ENCODE peak calls at places on chromosomes 13 and 19, in eight cellular contexts. One of them, this sample, is unnamed.

GRCh38 chr13:105202384-105202783 is 1333.1 kb downstream of the EFNB2 start:
- DNase-seq in bronchial epithelial cell: peak; percentile 40
- DNase-seq in nephron progenitor cell: peak; percentile 4
- DNase-seq in gastrocnemius medialis: no peak
- DNase-seq in fibroblast of the aortic adventitia: peak; percentile 4
- DNase-seq in fibroblast of lung: peak; percentile 66
- DNase-seq in left lung: no peak
- DNase-seq in PC-3: peak; percentile 43
- DNase-seq in this sample: peak; percentile 34

GRCh38 chr19:21398851-21399250 is 1.9 kb downstream of the ZNF493 start:
- DNase-seq in bronchial epithelial cell: peak; percentile 5
- DNase-seq in nephron progenitor cell: no peak
- DNase-seq in gastrocnemius medialis: no peak
- DNase-seq in fibroblast of the aortic adventitia: peak; percentile 12
- DNase-seq in fibroblast of lung: peak; percentile 15
- DNase-seq in left lung: no peak
- DNase-seq in PC-3: no peak
- DNase-seq in this sample: no peak

GRCh38 chr19:43316591-43317319 is 36.7 kb upstream of the CD177 start:
- DNase-seq in bronchial epithelial cell: peak; percentile 28
- DNase-seq in nephron progenitor cell: peak; percentile 40
- DNase-seq in gastrocnemius medialis: no peak
- DNase-seq in fibroblast of the aortic adventitia: peak; percentile 53
- DNase-seq in fibroblast of lung: peak; percentile 25
- DNase-seq in left lung: no peak
- DNase-seq in PC-3: peak; percentile 87
- DNase-seq in this sample: peak; percentile 75

GRCh38 chr13:66837246-66837645 is 392.9 kb downstream of the PCDH9 start:
- DNase-seq in bronchial epithelial cell: no peak
- DNase-seq in nephron progenitor cell: no peak
- DNase-seq in gastrocnemius medialis: no peak
- DNase-seq in fibroblast of the aortic adventitia: no peak
- DNase-seq in fibroblast of lung: no peak
- DNase-seq in left lung: peak; percentile 48
- DNase-seq in PC-3: no peak
- DNase-seq in this sample: no peak

GRCh38 chr13:31824705-31825512 is 85.6 kb downstream of the RXFP2 start:
- DNase-seq in bronchial epithelial cell: peak; percentile 3
- DNase-seq in nephron progenitor cell: no peak
- DNase-seq in gastrocnemius medialis: no peak
- DNase-seq in fibroblast of the aortic adventitia: peak; percentile 41
- DNase-seq in fibroblast of lung: peak; percentile 59
- DNase-seq in left lung: no peak
- DNase-seq in PC-3: peak; percentile 19
- DNase-seq in this sample: peak; percentile 24

GRCh38 chr19:51389143-51389542 is 1.2 kb downstream of the C19orf84 start:
- DNase-seq in bronchial epithelial cell: no peak
- DNase-seq in nephron progenitor cell: no peak
- DNase-seq in gastrocnemius medialis: no peak
- DNase-seq in fibroblast of the aortic adventitia: no peak
- DNase-seq in fibroblast of lung: no peak
- DNase-seq in left lung: no peak
- DNase-seq in PC-3: no peak
- DNase-seq in this sample: no peak

GRCh38 chr13:79775830-79776229 is 294.9 kb downstream of the NDFIP2 start:
- DNase-seq in bronchial epithelial cell: peak; percentile 65
- DNase-seq in nephron progenitor cell: no peak
- DNase-seq in gastrocnemius medialis: no peak
- DNase-seq in fibroblast of the aortic adventitia: peak; percentile 90
- DNase-seq in fibroblast of lung: peak; percentile 83
- DNase-seq in left lung: no peak
- DNase-seq in PC-3: peak; percentile 73
- DNase-seq in this sample: peak; percentile 58

GRCh38 chr13:44763604-44764311 is 187.6 kb upstream of the TSC22D1 start:
- DNase-seq in bronchial epithelial cell: no peak
- DNase-seq in nephron progenitor cell: no peak
- DNase-seq in gastrocnemius medialis: no peak
- DNase-seq in fibroblast of the aortic adventitia: peak; percentile 13
- DNase-seq in fibroblast of lung: peak; percentile 46
- DNase-seq in left lung: no peak
- DNase-seq in PC-3: no peak
- DNase-seq in this sample: peak; percentile 40

GRCh38 chr13:75359266-75359665 is 122.7 kb downstream of the TBC1D4 start:
- DNase-seq in bronchial epithelial cell: peak; percentile 84
- DNase-seq in nephron progenitor cell: no peak
- DNase-seq in gastrocnemius medialis: no peak
- DNase-seq in fibroblast of the aortic adventitia: peak; percentile 90
- DNase-seq in fibroblast of lung: peak; percentile 98
- DNase-seq in left lung: no peak
- DNase-seq in PC-3: peak; percentile 89
- DNase-seq in this sample: peak; percentile 76

GRCh38 chr13:51032831-51033230 is 78.2 kb downstream of the C13orf42 start:
- DNase-seq in bronchial epithelial cell: no peak
- DNase-seq in nephron progenitor cell: no peak
- DNase-seq in gastrocnemius medialis: no peak
- DNase-seq in fibroblast of the aortic adventitia: peak; percentile 7
- DNase-seq in fibroblast of lung: no peak
- DNase-seq in left lung: no peak
- DNase-seq in PC-3: no peak
- DNase-seq in this sample: no peak

GRCh38 chr13:51034906-51035305 is 76.2 kb downstream of the C13orf42 start:
- DNase-seq in bronchial epithelial cell: peak; percentile 16
- DNase-seq in nephron progenitor cell: no peak
- DNase-seq in gastrocnemius medialis: no peak
- DNase-seq in fibroblast of the aortic adventitia: no peak
- DNase-seq in fibroblast of lung: no peak
- DNase-seq in left lung: no peak
- DNase-seq in PC-3: peak; percentile 82
- DNase-seq in this sample: no peak

GRCh38 chr13:51027644-51028043 is 83.4 kb downstream of the C13orf42 start:
- DNase-seq in bronchial epithelial cell: no peak
- DNase-seq in nephron progenitor cell: no peak
- DNase-seq in gastrocnemius medialis: no peak
- DNase-seq in fibroblast of the aortic adventitia: no peak
- DNase-seq in fibroblast of lung: no peak
- DNase-seq in left lung: no peak
- DNase-seq in PC-3: no peak
- DNase-seq in this sample: no peak

GRCh38 chr13:51035469-51035868 is 75.6 kb downstream of the C13orf42 start:
- DNase-seq in bronchial epithelial cell: no peak
- DNase-seq in nephron progenitor cell: no peak
- DNase-seq in gastrocnemius medialis: no peak
- DNase-seq in fibroblast of the aortic adventitia: no peak
- DNase-seq in fibroblast of lung: no peak
- DNase-seq in left lung: no peak
- DNase-seq in PC-3: no peak
- DNase-seq in this sample: no peak

GRCh38 chr13:51033431-51034185 is 77.5 kb downstream of the C13orf42 start:
- DNase-seq in bronchial epithelial cell: no peak
- DNase-seq in nephron progenitor cell: no peak
- DNase-seq in gastrocnemius medialis: no peak
- DNase-seq in fibroblast of the aortic adventitia: peak; percentile 43
- DNase-seq in fibroblast of lung: no peak
- DNase-seq in left lung: no peak
- DNase-seq in PC-3: no peak
- DNase-seq in this sample: no peak
- TF ChIP-seq CTCF in bronchial epithelial cell: no peak
- TF ChIP-seq CTCF in nephron progenitor cell: no peak
- TF ChIP-seq CTCF in gastrocnemius medialis: no peak
- TF ChIP-seq CTCF in fibroblast of the aortic adventitia: no peak
- TF ChIP-seq CTCF in fibroblast of lung: no peak
- TF ChIP-seq CTCF in left lung: no peak
- TF ChIP-seq CTCF in PC-3: no peak
- TF ChIP-seq CTCF in this sample: no peak

GRCh38 chr13:112874751-112875300 is 94.2 kb upstream of the MCF2L start:
- DNase-seq in bronchial epithelial cell: no peak
- DNase-seq in nephron progenitor cell: no peak
- DNase-seq in gastrocnemius medialis: no peak
- DNase-seq in fibroblast of the aortic adventitia: no peak
- DNase-seq in fibroblast of lung: no peak
- DNase-seq in left lung: no peak
- DNase-seq in PC-3: no peak
- DNase-seq in this sample: no peak
- TF ChIP-seq CTCF in bronchial epithelial cell: no peak
- TF ChIP-seq CTCF in nephron progenitor cell: peak; percentile 2
- TF ChIP-seq CTCF in gastrocnemius medialis: peak; percentile 8
- TF ChIP-seq CTCF in fibroblast of the aortic adventitia: no peak
- TF ChIP-seq CTCF in fibroblast of lung: no peak
- TF ChIP-seq CTCF in left lung: no peak
- TF ChIP-seq CTCF in PC-3: no peak
- TF ChIP-seq CTCF in this sample: no peak

GRCh38 chr19:39412100-39412866 is at the start of gene PLEKHG2:
- DNase-seq in bronchial epithelial cell: peak; percentile 98
- DNase-seq in nephron progenitor cell: peak; percentile 99
- DNase-seq in gastrocnemius medialis: peak; percentile 98
- DNase-seq in fibroblast of the aortic adventitia: peak; percentile 100
- DNase-seq in fibroblast of lung: peak; percentile 99
- DNase-seq in left lung: peak; percentile 95
- DNase-seq in PC-3: peak; percentile 98
- DNase-seq in this sample: peak; percentile 100
- TF ChIP-seq CTCF in bronchial epithelial cell: peak; percentile 91
- TF ChIP-seq CTCF in nephron progenitor cell: no peak
- TF ChIP-seq CTCF in gastrocnemius medialis: peak; percentile 96
- TF ChIP-seq CTCF in fibroblast of the aortic adventitia: peak; percentile 76
- TF ChIP-seq CTCF in fibroblast of lung: peak; percentile 66
- TF ChIP-seq CTCF in left lung: no peak
- TF ChIP-seq CTCF in PC-3: peak; percentile 73
- TF ChIP-seq CTCF in this sample: peak; percentile 94

GRCh38 chr13:113968463-113969310 is 5.2 kb downstream of the C13orf46 start:
- DNase-seq in bronchial epithelial cell: no peak
- DNase-seq in nephron progenitor cell: no peak
- DNase-seq in gastrocnemius medialis: no peak
- DNase-seq in fibroblast of the aortic adventitia: no peak
- DNase-seq in fibroblast of lung: no peak
- DNase-seq in left lung: peak; percentile 26
- DNase-seq in PC-3: no peak
- DNase-seq in this sample: no peak
- TF ChIP-seq CTCF in bronchial epithelial cell: no peak
- TF ChIP-seq CTCF in nephron progenitor cell: no peak
- TF ChIP-seq CTCF in gastrocnemius medialis: no peak
- TF ChIP-seq CTCF in fibroblast of the aortic adventitia: no peak
- TF ChIP-seq CTCF in fibroblast of lung: no peak
- TF ChIP-seq CTCF in left lung: no peak
- TF ChIP-seq CTCF in PC-3: no peak
- TF ChIP-seq CTCF in this sample: no peak

This sample was measured in MCF 10A.